ENCODE peak calls at places on chromosomes 11 and 22, in five cellular contexts. D, R, E, P and C are unnamed samples.

GRCh38 chr11:97557399-97557798 is 1167.6 kb downstream of the JRKL start:
- DNase-seq in D (no peak), R (no peak), E (no peak), P (no peak), C (no peak)

GRCh38 chr11:67356867-67357561 is 3.7 kb upstream of the POLD4 start:
- DNase-seq in D (peak; percentile 58), R (peak; percentile 78), E (no peak), P (peak; percentile 72), C (peak; percentile 81)

GRCh38 chr11:13220148-13220547 is 57.4 kb upstream of the BMAL1 start:
- DNase-seq in D (no peak), R (no peak), E (no peak), P (no peak), C (no peak)

GRCh38 chr22:38257170-38257569 is 15.6 kb downstream of the TMEM184B start:
- DNase-seq in D (no peak), R (no peak), E (no peak), P (no peak), C (no peak)

GRCh38 chr22:24986816-24987215 is 34.3 kb downstream of the KIAA1671 start:
- DNase-seq in D (no peak), R (no peak), E (no peak), P (no peak), C (no peak)

GRCh38 chr11:82732734-82733443 is 775 bp downstream of the FAM181B start:
- DNase-seq in D (no peak), R (no peak), E (no peak), P (peak; percentile 42), C (no peak)

GRCh38 chr11:873723-874122 is 31.1 kb downstream of the TSPAN4 start:
- DNase-seq in D (no peak), R (no peak), E (no peak), P (peak; percentile 50), C (peak; percentile 80)

GRCh38 chr11:35879361-35879760 is 64.5 kb upstream of the LDLRAD3 start:
- DNase-seq in D (no peak), R (no peak), E (no peak), P (no peak), C (no peak)

GRCh38 chr11:120871924-120872323 is 152.0 kb upstream of the TBCEL start:
- DNase-seq in D (no peak), R (no peak), E (no peak), P (no peak), C (no peak)

GRCh38 chr11:118343981-118344521 is at the start of gene CD3G:
- DNase-seq in D (no peak), R (no peak), E (no peak), P (no peak), C (no peak)

GRCh38 chr11:128886401-128887119 is 4.6 kb upstream of the KCNJ5 start:
- DNase-seq in D (no peak), R (no peak), E (no peak), P (no peak), C (peak; percentile 67)

GRCh38 chr22:44210721-44211120 is 30.0 kb downstream of the PARVG start:
- DNase-seq in D (no peak), R (no peak), E (no peak), P (no peak), C (no peak)

GRCh38 chr22:26800858-26801257 is 143.5 kb downstream of the MIAT start:
- DNase-seq in D (no peak), R (no peak), E (no peak), P (no peak), C (peak; percentile 69)

GRCh38 chr11:134978388-134979088 is 566.5 kb upstream of the B3GAT1 start:
- DNase-seq in D (no peak), R (no peak), E (no peak), P (no peak), C (no peak)

GRCh38 chr11:2588809-2589537 is 110.8 kb downstream of the KCNQ1OT1 start:
- DNase-seq in D (no peak), R (peak; percentile 28), E (no peak), P (no peak), C (no peak)

GRCh38 chr11:45180888-45181594 is 34.6 kb downstream of the PRDM11 start:
- DNase-seq in D (peak; percentile 64), R (peak; percentile 75), E (no peak), P (no peak), C (peak; percentile 86)

GRCh38 chr11:76610871-76611475 is 59.6 kb downstream of the LRRC32 start:
- DNase-seq in D (no peak), R (no peak), E (no peak), P (peak; percentile 47), C (peak; percentile 24)

GRCh38 chr11:111696556-111696955 is 69.6 kb downstream of the PPP2R1B start:
- DNase-seq in D (no peak), R (no peak), E (no peak), P (no peak), C (no peak)

GRCh38 chr11:33476945-33477584 is 219.9 kb downstream of the HIPK3 start:
- DNase-seq in D (no peak), R (no peak), E (no peak), P (no peak), C (no peak)

GRCh38 chr11:6608726-6609501 is 3.1 kb downstream of the TAF10 start:
- DNase-seq in D (no peak), R (peak; percentile 24), E (no peak), P (no peak), C (no peak)

GRCh38 chr11:15730617-15731385 is 616.1 kb downstream of the INSC start:
- DNase-seq in D (no peak), R (no peak), E (no peak), P (no peak), C (no peak)

GRCh38 chr11:79100093-79100704 is 340.6 kb downstream of the TENM4 start:
- DNase-seq in D (peak; percentile 43), R (peak; percentile 55), E (peak; percentile 43), P (no peak), C (peak; percentile 38)

GRCh38 chr11:62501432-62501891 is 45.1 kb downstream of the AHNAK start:
- DNase-seq in D (peak; percentile 35), R (no peak), E (no peak), P (no peak), C (no peak)

GRCh38 chr11:848988-849824 is 6.6 kb downstream of the TSPAN4 start:
- DNase-seq in D (no peak), R (no peak), E (no peak), P (peak; percentile 77), C (no peak)

GRCh38 chr22:50090141-50090714 is 422 bp downstream of the MOV10L1 start:
- DNase-seq in D (no peak), R (no peak), E (no peak), P (no peak), C (no peak)

GRCh38 chr22:11629661-11630385 is 3898.2 kb upstream of the OR11H1 start:
- DNase-seq in D (no peak), R (no peak), E (no peak), P (no peak), C (no peak)

GRCh38 chr11:70537576-70538571 is 139.5 kb downstream of the CTTN start:
- DNase-seq in D (no peak), R (no peak), E (no peak), P (no peak), C (no peak)

GRCh38 chr11:102473543-102473942 is 21.0 kb upstream of the TMEM123 start:
- DNase-seq in D (no peak), R (no peak), E (no peak), P (no peak), C (no peak)

GRCh38 chr22:32082331-32082730 is 39.3 kb downstream of the SLC5A1 start:
- DNase-seq in D (no peak), R (no peak), E (no peak), P (no peak), C (no peak)

GRCh38 chr22:32076726-32077550 is 33.9 kb downstream of the SLC5A1 start:
- DNase-seq in D (no peak), R (no peak), E (no peak), P (no peak), C (no peak)

GRCh38 chr22:32075997-32076725 is 33.1 kb downstream of the SLC5A1 start:
- DNase-seq in D (no peak), R (no peak), E (no peak), P (no peak), C (no peak)

GRCh38 chr22:32080904-32081303 is 37.8 kb downstream of the SLC5A1 start:
- DNase-seq in D (no peak), R (peak; percentile 53), E (peak; percentile 25), P (no peak), C (peak; percentile 24)

GRCh38 chr22:32079110-32080089 is 36.3 kb downstream of the SLC5A1 start:
- DNase-seq in D (no peak), R (peak; percentile 69), E (no peak), P (no peak), C (peak; percentile 14)
- H3K27ac ChIP-seq in D (no peak overlapping the region), R (peak overlapping the region; percentile 6), E (no peak overlapping the region), P (no peak overlapping the region), C (no peak overlapping the region)

DNA sequence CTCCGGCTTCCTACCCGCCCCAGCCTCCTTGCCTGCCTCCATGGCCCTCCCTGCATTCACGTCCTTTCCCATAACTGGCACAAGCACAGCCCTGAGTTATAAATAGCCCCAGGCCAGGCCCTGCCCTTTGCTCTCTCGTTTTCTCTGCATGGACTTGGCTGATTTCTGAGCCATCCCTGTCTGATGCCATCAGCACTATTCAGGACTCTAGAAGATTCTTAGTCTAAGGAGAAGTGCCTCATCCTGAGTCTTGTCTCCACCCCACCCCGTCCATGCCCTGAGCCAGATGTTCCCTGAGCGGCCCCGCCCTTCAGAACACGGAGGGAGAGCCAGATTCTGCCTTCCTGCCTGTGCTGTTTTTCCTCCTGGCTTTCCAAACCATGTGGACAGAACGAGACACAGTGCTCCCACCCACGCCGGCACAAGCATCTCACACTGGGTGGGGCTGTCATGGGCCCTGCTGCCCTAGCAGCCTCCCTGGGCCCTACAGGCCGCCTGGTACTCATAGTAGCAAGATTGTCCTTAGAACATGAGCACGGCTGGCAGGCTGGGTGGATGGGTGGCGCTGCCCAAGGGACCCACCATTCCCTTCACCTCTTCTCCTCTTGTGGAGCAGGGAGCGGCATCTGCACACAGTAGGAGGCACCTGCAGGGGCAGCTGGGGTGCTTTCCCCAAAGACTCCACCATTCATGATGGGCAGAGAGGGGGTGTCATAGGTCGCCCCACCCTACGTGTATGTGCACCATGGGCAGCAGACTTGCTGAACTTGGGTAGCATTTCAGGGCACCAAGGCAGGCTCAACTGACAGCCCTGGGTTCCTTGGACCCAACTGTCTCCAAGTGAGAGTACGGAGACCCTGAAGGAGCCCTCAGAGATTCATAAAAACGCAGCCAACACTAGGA is 76.9 kb downstream of the BCR start:
- DNase-seq in D (peak; percentile 85), R (peak; percentile 64), E (no peak), P (peak; percentile 72), C (no peak)
- H3K27ac ChIP-seq in D (peak overlapping the region; percentile 88), R (peak overlapping the region; percentile 47), E (no peak overlapping the region), P (peak overlapping the region; percentile 58), C (no peak overlapping the region)

GRCh38 chr11:78045851-78046485 is 17.7 kb upstream of the THRSP start:
- DNase-seq in D (peak; percentile 74), R (peak; percentile 88), E (no peak), P (peak; percentile 90), C (peak; percentile 89)
- H3K27ac ChIP-seq in D (peak overlapping the region; percentile 73), R (peak overlapping the region; percentile 71), E (peak overlapping the region; percentile 79), P (peak overlapping the region; percentile 68), C (no peak overlapping the region)

DNA sequence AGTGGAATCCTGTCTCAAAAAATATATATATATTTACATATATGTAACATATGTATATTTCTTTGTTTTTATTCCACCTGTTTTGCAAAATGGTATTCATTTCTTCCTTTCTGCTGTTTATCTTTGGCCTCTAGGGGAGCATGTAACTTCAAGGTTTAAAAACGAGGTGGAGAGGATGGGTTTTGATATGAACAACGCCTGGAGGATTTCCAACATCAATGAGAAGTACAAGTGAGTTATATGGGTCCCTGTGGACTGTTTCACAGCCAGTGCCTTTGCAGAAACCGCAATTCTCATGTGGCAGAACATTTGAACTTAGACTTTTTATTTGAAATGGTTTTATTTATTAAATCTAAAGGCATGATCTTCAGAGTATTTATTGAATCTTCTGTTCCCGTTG is 81.6 kb upstream of the HORMAD2 start:
- DNase-seq in D (no peak), R (no peak), E (no peak), P (no peak), C (no peak)
- H3K27ac ChIP-seq in D (no peak overlapping the region), R (no peak overlapping the region), E (no peak overlapping the region), P (no peak overlapping the region), C (no peak overlapping the region)